ENCODE peak calls at places on chromosomes 12 and 14, in ten cellular contexts. M is cardiac muscle cell, R is HuH-7.5, W is kidney glomerular epithelial cell, D is SK-MEL-5, Z is uterus, H is NB4, Q is neuronal stem cell, L is anterior cingulate cortex, F is BJ. O is an unnamed sample.

GRCh38 chr12:45203767-45204166 is 12.1 kb upstream of the ANO6 start:
- DNase-seq in Z (no peak), M (no peak), F (no peak), W (no peak), D (no peak), L (no peak), Q (no peak), R (no peak), H (no peak), O (no peak)

GRCh38 chr12:127083028-127083949 is 1183.7 kb upstream of the TMEM132C start:
- DNase-seq in M (peak), L (no peak), R (peak), H (peak), Z (peak), Q (no peak), W (peak), F (peak), D (peak), O (no peak)

GRCh38 chr12:16603265-16603915 is 2.6 kb downstream of the LMO3 start:
- DNase-seq in Z (no peak), F (no peak), L (no peak), D (no peak), M (no peak), H (no peak), W (no peak), Q (peak), R (no peak), O (no peak)

GRCh38 chr14:91223028-91223783 is 21.3 kb downstream of the GPR68 start:
- DNase-seq in F (no peak), D (no peak), Z (no peak), H (peak), L (no peak), W (no peak), M (no peak), Q (no peak), R (no peak), O (no peak)

GRCh38 chr12:21220266-21220665 is 89.3 kb downstream of the SLCO1B1 start:
- DNase-seq in W (no peak), R (no peak), Q (no peak), Z (no peak), M (no peak), F (no peak), H (no peak), D (peak), L (no peak), O (no peak)

GRCh38 chr12:47863467-47863866 is 41.3 kb downstream of the VDR start:
- DNase-seq in L (no peak), M (no peak), H (no peak), Q (no peak), D (no peak), F (no peak), Z (no peak), R (no peak), W (no peak), O (no peak)

GRCh38 chr12:128929046-128929445 is 75.8 kb downstream of the GLT1D1 start:
- DNase-seq in Q (no peak), R (no peak), Z (no peak), M (no peak), L (no peak), D (no peak), W (no peak), H (no peak), F (no peak), O (no peak)

GRCh38 chr14:74333909-74334308 is 14.4 kb upstream of the VRTN start:
- DNase-seq in L (no peak), F (peak), H (no peak), M (peak), R (no peak), W (no peak), D (no peak), Z (no peak), Q (no peak), O (no peak)

GRCh38 chr12:13661005-13661887 is 320.2 kb downstream of the GRIN2B start:
- DNase-seq in M (peak), Q (peak), D (peak), R (peak), W (peak), F (peak), L (no peak), Z (peak), H (peak), O (peak)

GRCh38 chr14:36315159-36315853 is 5.1 kb downstream of the MBIP start:
- DNase-seq in M (no peak), R (no peak), H (no peak), L (no peak), W (no peak), D (no peak), Z (no peak), Q (no peak), F (no peak), O (no peak)

GRCh38 chr12:18430425-18431048 is 169.2 kb downstream of the PIK3C2G start:
- DNase-seq in F (no peak), M (peak), Q (peak), L (no peak), W (peak), H (peak), D (peak), Z (no peak), R (peak), O (no peak)

GRCh38 chr12:46387697-46388096 is 15.1 kb upstream of the SLC38A2 start:
- DNase-seq in R (no peak), L (no peak), Z (no peak), M (no peak), W (no peak), F (no peak), D (no peak), Q (no peak), H (peak), O (no peak)

GRCh38 chr12:96212456-96213375 is 18.5 kb downstream of the ELK3 start:
- DNase-seq in H (no peak), Q (no peak), L (no peak), M (no peak), D (no peak), Z (peak), W (no peak), F (no peak), R (no peak), O (no peak)

GRCh38 chr12:59086124-59086523 is 165.8 kb upstream of the LRIG3 start:
- DNase-seq in H (no peak), D (no peak), L (no peak), Z (no peak), Q (no peak), M (no peak), R (no peak), W (peak), F (no peak), O (no peak)

GRCh38 chr14:32358781-32359180 is 29.7 kb downstream of the AKAP6 start:
- DNase-seq in Q (no peak), D (no peak), Z (no peak), R (no peak), H (no peak), F (no peak), W (no peak), L (no peak), M (no peak), O (no peak)

GRCh38 chr14:35978561-35978960 is 152.4 kb downstream of the BRMS1L start:
- DNase-seq in Q (no peak), H (no peak), F (no peak), L (no peak), D (no peak), M (no peak), W (no peak), R (no peak), Z (no peak), O (no peak)

GRCh38 chr12:57614178-57614947 is 3.1 kb downstream of the ARHGEF25 start:
- DNase-seq in D (peak), Z (peak), W (no peak), Q (no peak), F (no peak), H (peak), M (no peak), R (no peak), L (no peak), O (peak)

GRCh38 chr14:51616256-51616655 is 35.5 kb upstream of the FRMD6 start:
- DNase-seq in R (no peak), L (no peak), W (no peak), F (no peak), H (no peak), Q (no peak), Z (no peak), D (no peak), M (no peak), O (no peak)

GRCh38 chr14:44463386-44464004 is 43.6 kb downstream of the FSCB start:
- DNase-seq in M (peak), D (no peak), R (no peak), L (no peak), F (no peak), W (no peak), Z (no peak), Q (no peak), H (no peak), O (no peak)

GRCh38 chr12:20101046-20101445 is 267.3 kb upstream of the PDE3A start:
- DNase-seq in F (no peak), R (no peak), Q (no peak), M (peak), D (no peak), H (no peak), Z (no peak), L (no peak), W (no peak), O (peak)

O was measured in heart right ventricle.